ENCODE peak calls at places on chromosomes 4 and X, in eight cellular contexts. E is GM12891; S is M059J; F is NCI-H345; M is activated CD4-positive, alpha-beta T cell treated with anti-CD3 and anti-CD28 coated beads, Interleukin-2, amount 50 U/mL, for 1 hour; U is fibroblast of gingiva; O is iPS-NIHi11; Z is NCI-H1694 treated with DMSO at 0.1 percent for 48 hours. K is an unnamed sample.

GRCh38 chr4:86940920-86941460 is 6.2 kb downstream of the AFF1 start:
- DNase-seq in E (no peak), S (no peak), F (no peak), M (no peak), U (no peak), O (no peak), Z (no peak), K (no peak)

GRCh38 chrX:119272882-119273806 is 37.1 kb downstream of the PGRMC1 start:
- DNase-seq in E (peak), S (no peak), F (no peak), M (peak), U (peak), O (peak), Z (no peak), K (no peak)

GRCh38 chrX:44871114-44871645 is 1.8 kb upstream of the KDM6A start:
- DNase-seq in E (no peak), S (no peak), F (no peak), M (no peak), U (no peak), O (no peak), Z (no peak), K (no peak)

GRCh38 chr4:153804742-153805141 is 15.9 kb upstream of the SFRP2 start:
- DNase-seq in E (no peak), S (no peak), F (no peak), M (no peak), U (no peak), O (no peak), Z (no peak), K (no peak)

GRCh38 chr4:184463856-184464255 is 10.5 kb downstream of the IRF2 start:
- DNase-seq in E (no peak), S (no peak), F (no peak), M (no peak), U (no peak), O (no peak), Z (no peak), K (no peak)

GRCh38 chrX:135416546-135416945 is 5.2 kb upstream of the SMIM10L2A start:
- DNase-seq in E (no peak), S (peak), F (no peak), M (no peak), U (no peak), O (no peak), Z (no peak), K (no peak)

GRCh38 chr4:172287112-172287511 is 473.9 kb downstream of the GALNTL6 start:
- DNase-seq in E (no peak), S (no peak), F (no peak), M (no peak), U (no peak), O (no peak), Z (no peak), K (no peak)

GRCh38 chr4:140137654-140138053 is 16.3 kb downstream of the MAML3 start:
- DNase-seq in E (no peak), S (peak), F (no peak), M (no peak), U (no peak), O (peak), Z (no peak), K (no peak)

GRCh38 chr4:128823025-128823661 is 13.6 kb downstream of the JADE1 start:
- DNase-seq in E (no peak), S (peak), F (no peak), M (no peak), U (peak), O (no peak), Z (no peak), K (no peak)

GRCh38 chr4:22062676-22063075 is 114.1 kb upstream of the KCNIP4 start:
- DNase-seq in E (no peak), S (no peak), F (no peak), M (no peak), U (no peak), O (no peak), Z (no peak), K (no peak)

GRCh38 chr4:182560358-182560757 is 317.2 kb downstream of the TENM3 start:
- DNase-seq in E (no peak), S (no peak), F (peak), M (no peak), U (no peak), O (peak), Z (no peak), K (no peak)

GRCh38 chr4:113349400-113349799 is 299.9 kb downstream of the ANK2 start:
- DNase-seq in E (no peak), S (no peak), F (no peak), M (no peak), U (no peak), O (no peak), Z (no peak), K (no peak)

GRCh38 chrX:53715336-53715924 is 28.9 kb upstream of the HUWE1 start:
- DNase-seq in E (no peak), S (peak), F (no peak), M (no peak), U (no peak), O (no peak), Z (no peak), K (no peak)

GRCh38 chr4:4860803-4861591 is 1.5 kb downstream of the MSX1 start:
- DNase-seq in E (no peak), S (peak), F (no peak), M (no peak), U (peak), O (no peak), Z (no peak), K (peak)

GRCh38 chr4:154004859-154005520 is 216.1 kb upstream of the SFRP2 start:
- DNase-seq in E (no peak), S (peak), F (no peak), M (no peak), U (peak), O (no peak), Z (no peak), K (no peak)

K was measured in NCI-H526 treated with DMSO at 0.1 percent for 48 hours.